ENCODE peak calls at places on chromosome 22, in five cellular contexts. H is endothelial cell of umbilical vein, W is spleen, O is breast epithelium, Q is HCT116. N is an unnamed sample.

GRCh38 chr22:26906464-26906863 is 249.1 kb downstream of the MIAT start:
- DNase-seq in Q (no peak), O (no peak), H (no peak), W (no peak), N (no peak)

GRCh38 chr22:22915670-22916035 is 28.0 kb downstream of the IGLL5 start:
- DNase-seq in H (no peak), W (no peak), Q (no peak), O (no peak), N (no peak)

GRCh38 chr22:44344407-44344806 is 31.7 kb upstream of the SHISAL1 start:
- DNase-seq in Q (no peak), W (no peak), O (no peak), H (no peak), N (no peak)

GRCh38 chr22:19122752-19123492 is 710 bp upstream of the DGCR2 start:
- DNase-seq in O (peak; percentile 27), Q (no peak), H (no peak), W (no peak), N (peak; percentile 49)

GRCh38 chr22:36770946-36771340 is 5.0 kb downstream of the IFT27 start:
- DNase-seq in Q (no peak), H (no peak), O (no peak), W (peak; percentile 38), N (no peak)

GRCh38 chr22:38317995-38318715 is 922 bp upstream of the CSNK1E start:
- DNase-seq in Q (peak; percentile 81), W (no peak), O (peak; percentile 81), H (peak; percentile 83), N (peak; percentile 71)

GRCh38 chr22:44151661-44152060 is 29.1 kb upstream of the PARVG start:
- DNase-seq in O (no peak), H (no peak), W (no peak), Q (no peak), N (no peak)

GRCh38 chr22:24112188-24112587 is 69.1 kb upstream of the SUSD2 start:
- DNase-seq in Q (no peak), W (no peak), O (no peak), H (no peak), N (no peak)

GRCh38 chr22:26589367-26589844 is 526 bp downstream of the TPST2 start:
- DNase-seq in Q (no peak), H (peak; percentile 23), O (no peak), W (peak; percentile 91), N (peak; percentile 38)

GRCh38 chr22:38709306-38709705 is 3.6 kb downstream of the GTPBP1 start:
- DNase-seq in W (no peak), Q (no peak), H (peak; percentile 24), O (no peak), N (no peak)

GRCh38 chr22:43921361-43921760 is 2.2 kb upstream of the PNPLA3 start:
- DNase-seq in W (no peak), Q (peak; percentile 52), H (no peak), O (peak; percentile 77), N (no peak)

GRCh38 chr22:31286360-31287255 is 5.7 kb downstream of the PIK3IP1 start:
- DNase-seq in W (no peak), Q (no peak), H (no peak), O (no peak), N (no peak)

GRCh38 chr22:22120160-22120559 is 124.4 kb upstream of the VPREB1 start:
- DNase-seq in W (no peak), H (no peak), Q (no peak), O (no peak), N (no peak)

GRCh38 chr22:39808087-39808486 is 85.5 kb downstream of the ENTHD1 start:
- DNase-seq in W (no peak), H (peak; percentile 28), Q (peak; percentile 31), O (no peak), N (no peak)

GRCh38 chr22:42769574-42770447 is 49.1 kb upstream of the A4GALT start:
- DNase-seq in W (peak; percentile 89), Q (no peak), H (peak; percentile 62), O (no peak), N (peak; percentile 90)

GRCh38 chr22:37410174-37411055 is 16.9 kb downstream of the ELFN2 start:
- DNase-seq in W (no peak), O (no peak), H (no peak), Q (no peak), N (no peak)

GRCh38 chr22:25702571-25703167 is 39.3 kb upstream of the MYO18B start:
- DNase-seq in W (no peak), H (no peak), Q (no peak), O (no peak), N (no peak)

GRCh38 chr22:44588348-44588747 is 90.3 kb upstream of the RTL6 start:
- DNase-seq in W (peak; percentile 37), Q (no peak), H (no peak), O (no peak), N (no peak)

GRCh38 chr22:41681616-41682015 is 7.1 kb downstream of the SNU13 start:
- DNase-seq in Q (no peak), W (peak; percentile 60), O (no peak), H (peak; percentile 10), N (no peak)

GRCh38 chr22:18994780-18995711 is 59.0 kb upstream of the PRODH start:
- DNase-seq in Q (no peak), H (no peak), O (no peak), W (no peak), N (no peak)

GRCh38 chr22:45358127-45358526 is 48.4 kb downstream of the FAM118A start:
- DNase-seq in H (no peak), O (no peak), W (no peak), Q (no peak), N (no peak)

GRCh38 chr22:38872831-38873248 is 824 bp upstream of the CBX6 start:
- DNase-seq in O (peak; percentile 59), Q (no peak), H (peak; percentile 34), W (peak; percentile 87), N (peak; percentile 51)

GRCh38 chr22:28479912-28480311 is 199.7 kb downstream of the TTC28 start:
- DNase-seq in Q (no peak), H (no peak), O (no peak), W (no peak), N (no peak)

GRCh38 chr22:37630839-37631435 is 8.5 kb upstream of the SH3BP1 start:
- DNase-seq in H (no peak), O (no peak), Q (no peak), W (peak; percentile 73), N (peak; percentile 56)

GRCh38 chr22:39238561-39238960 is 6.2 kb downstream of the PDGFB start:
- DNase-seq in H (no peak), Q (no peak), O (no peak), W (no peak), N (no peak)

GRCh38 chr22:35649026-35649553 is 844 bp downstream of the APOL6 start:
- DNase-seq in H (no peak), O (no peak), W (no peak), Q (no peak), N (no peak)

GRCh38 chr22:35649636-35650250 is 1.5 kb downstream of the APOL6 start:
- DNase-seq in W (peak; percentile 40), H (no peak), Q (no peak), O (no peak), N (no peak)

GRCh38 chr22:35645646-35646045 is 2.6 kb upstream of the APOL6 start:
- DNase-seq in H (no peak), Q (no peak), W (peak; percentile 77), O (no peak), N (no peak)

GRCh38 chr22:35651085-35651484 is 2.8 kb downstream of the APOL6 start:
- DNase-seq in Q (no peak), W (peak; percentile 46), O (no peak), H (no peak), N (no peak)

DNA sequence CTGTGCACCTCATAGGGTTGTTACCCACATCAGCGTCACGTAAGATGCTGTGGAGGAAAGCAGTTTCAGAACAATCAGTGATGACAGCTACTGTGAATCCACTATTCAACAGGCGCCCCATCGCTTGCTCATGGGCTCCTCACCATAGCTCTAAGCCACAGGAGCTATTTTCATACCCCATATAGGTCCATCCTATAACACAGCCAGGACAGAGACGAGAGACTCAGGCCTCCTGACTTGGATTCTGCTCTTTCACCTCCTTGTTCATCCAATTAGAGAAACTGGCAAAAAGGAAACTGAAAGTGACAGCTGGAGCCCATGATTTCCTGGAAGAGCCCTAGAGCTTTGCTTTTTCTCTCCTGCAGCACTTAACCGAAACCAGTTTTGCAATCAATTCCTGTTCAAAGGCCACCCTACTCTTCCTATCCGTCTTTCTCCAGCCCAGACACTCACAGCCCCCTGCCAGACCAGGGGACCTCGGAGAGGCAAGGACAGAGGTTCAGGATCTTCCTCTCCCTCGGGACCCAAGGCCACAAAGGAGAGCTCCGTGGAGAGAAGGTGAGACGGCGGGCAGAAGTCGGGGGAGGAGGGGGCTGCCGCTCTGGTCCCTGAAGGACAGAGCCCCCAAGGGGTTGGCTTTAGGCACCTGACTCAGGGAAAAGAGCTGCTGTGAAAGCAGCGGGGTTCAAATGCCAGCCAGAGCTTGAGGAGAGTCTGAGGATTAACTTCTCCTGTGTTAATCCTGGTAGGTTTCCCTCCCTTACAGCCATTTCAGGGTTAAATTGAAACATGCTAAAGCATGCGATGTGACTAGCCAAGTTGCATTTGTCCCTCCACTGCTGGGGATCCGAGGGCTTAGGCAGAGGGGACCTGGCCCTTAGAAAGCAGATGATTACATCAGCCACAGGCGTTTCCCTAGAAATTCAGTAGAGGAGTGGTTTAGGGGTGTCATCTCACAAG is at the start of gene APOL6:
- DNase-seq in O (no peak), Q (no peak), H (peak; percentile 50), W (peak; percentile 81), N (peak; percentile 46)
- TF ChIP-seq POLR2A in O (no peak), Q (no peak), H (no peak), W (no peak), N (no peak)

DNA sequence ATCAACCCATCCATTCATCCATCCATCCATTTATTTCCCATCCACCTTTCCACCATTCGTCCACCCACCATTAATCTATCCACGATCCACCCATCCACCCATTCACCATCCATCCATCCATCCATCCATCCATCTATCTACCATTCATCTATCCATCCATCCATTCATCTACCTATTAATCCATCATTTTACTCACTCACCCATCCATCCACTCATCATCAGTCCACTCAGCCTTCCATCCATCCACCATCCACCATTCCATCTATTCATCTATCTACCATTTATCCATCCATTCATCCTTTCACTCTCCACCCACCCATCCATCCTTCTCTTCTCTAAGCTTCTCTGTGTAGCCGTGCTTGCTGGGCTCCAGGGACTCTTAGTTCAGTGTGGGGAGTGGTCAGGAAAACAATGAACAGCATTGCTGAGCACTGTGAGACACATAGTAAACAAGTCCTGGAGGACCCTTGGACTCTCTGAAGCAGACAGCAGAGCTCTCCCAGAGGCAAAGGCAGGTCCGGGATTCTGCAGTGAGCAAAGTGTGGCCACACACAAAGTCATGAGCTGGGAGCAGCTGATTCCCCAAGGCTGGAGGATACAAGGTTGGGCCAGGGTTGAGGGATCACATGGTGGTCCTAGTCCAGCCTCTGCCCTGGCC is 642.2 kb downstream of the BRD1 start:
- DNase-seq in O (no peak), W (peak; percentile 29), Q (no peak), H (no peak), N (no peak)
- TF ChIP-seq POLR2AphosphoS5 in O (no peak), W (no peak), Q (no peak), H (no peak), N (no peak)

GRCh38 chr22:50620861-50621490 is 7.0 kb downstream of the ARSA start:
- DNase-seq in H (no peak), O (no peak), W (peak; percentile 88), Q (no peak), N (no peak)
- H3K27ac ChIP-seq in H (no peak overlapping the region), O (peak overlapping the region; percentile 88), W (no peak overlapping the region), Q (no peak overlapping the region), N (peak overlapping the region; percentile 94)

DNA sequence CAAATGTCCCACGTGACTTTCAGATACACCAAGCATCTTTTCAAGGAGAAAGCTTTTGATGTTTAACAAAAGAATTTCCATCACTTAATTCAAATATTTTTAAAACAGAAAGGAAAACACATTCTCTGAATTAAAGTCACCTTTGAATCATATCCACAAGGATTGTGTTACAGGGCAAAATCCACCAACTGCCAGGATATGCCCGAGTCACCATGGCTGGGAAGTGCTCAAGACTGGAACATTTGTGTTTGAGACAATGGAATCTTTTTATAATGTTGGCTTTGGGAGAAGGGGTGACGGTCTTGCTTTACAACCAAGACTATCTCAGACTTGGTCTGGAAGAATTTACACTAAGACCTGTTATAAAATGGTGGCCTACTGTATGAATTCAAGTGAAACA is 40.8 kb downstream of the BID start:
- DNase-seq in Q (no peak), O (no peak), H (peak; percentile 34), W (no peak), N (no peak)
- TF ChIP-seq POLR2A in Q (no peak), O (no peak), H (no peak), W (no peak), N (no peak)